ENCODE peak calls at places on chromosomes 6 and 20, in seven cellular contexts. G, A, T, I, F, H and N are unnamed samples.

GRCh38 chr6:141158740-141159139 is 974.0 kb upstream of the GJE1 start:
- DNase-seq in G (no peak), A (peak), T (no peak), I (no peak), F (no peak), H (no peak), N (no peak)

GRCh38 chr6:30238178-30238795 is 25.1 kb upstream of the TRIM26 start:
- DNase-seq in G (no peak), A (no peak), T (no peak), I (peak), F (peak), H (peak), N (no peak)

GRCh38 chr20:40687384-40688128 is 1.5 kb downstream of the MAFB start:
- DNase-seq in G (no peak), A (peak), T (peak), I (peak), F (peak), H (peak), N (peak)

GRCh38 chr20:51529758-51530157 is 12.8 kb downstream of the NFATC2 start:
- DNase-seq in G (no peak), A (no peak), T (no peak), I (no peak), F (peak), H (no peak), N (no peak)

GRCh38 chr6:34664270-34664971 is 32.1 kb downstream of the ILRUN start:
- DNase-seq in G (no peak), A (no peak), T (no peak), I (peak), F (peak), H (peak), N (no peak)

GRCh38 chr6:6438286-6438685 is 117.8 kb upstream of the F13A1 start:
- DNase-seq in G (no peak), A (no peak), T (no peak), I (peak), F (no peak), H (no peak), N (no peak)

GRCh38 chr6:2805031-2805430 is 36.6 kb downstream of the SERPINB1 start:
- DNase-seq in G (no peak), A (no peak), T (no peak), I (no peak), F (no peak), H (no peak), N (no peak)

GRCh38 chr6:20885076-20885475 is 350.8 kb downstream of the CDKAL1 start:
- DNase-seq in G (no peak), A (no peak), T (no peak), I (no peak), F (no peak), H (no peak), N (no peak)

GRCh38 chr6:108619431-108620197 is 58.9 kb downstream of the FOXO3 start:
- DNase-seq in G (no peak), A (no peak), T (no peak), I (peak), F (no peak), H (peak), N (no peak)

GRCh38 chr6:108618623-108619152 is 58.0 kb downstream of the FOXO3 start:
- DNase-seq in G (no peak), A (no peak), T (no peak), I (no peak), F (no peak), H (no peak), N (no peak)

GRCh38 chr6:108612852-108613251 is 52.1 kb downstream of the FOXO3 start:
- DNase-seq in G (no peak), A (no peak), T (no peak), I (no peak), F (no peak), H (no peak), N (no peak)

GRCh38 chr6:108616544-108616943 is 55.8 kb downstream of the FOXO3 start:
- DNase-seq in G (no peak), A (no peak), T (no peak), I (peak), F (peak), H (no peak), N (no peak)

GRCh38 chr6:108616973-108617372 is 56.3 kb downstream of the FOXO3 start:
- DNase-seq in G (no peak), A (no peak), T (no peak), I (no peak), F (no peak), H (no peak), N (no peak)
- H3K4me3 ChIP-seq in G (no peak), A (no peak), T (no peak), I (no peak), F (no peak), H (no peak), N (no peak)

DNA sequence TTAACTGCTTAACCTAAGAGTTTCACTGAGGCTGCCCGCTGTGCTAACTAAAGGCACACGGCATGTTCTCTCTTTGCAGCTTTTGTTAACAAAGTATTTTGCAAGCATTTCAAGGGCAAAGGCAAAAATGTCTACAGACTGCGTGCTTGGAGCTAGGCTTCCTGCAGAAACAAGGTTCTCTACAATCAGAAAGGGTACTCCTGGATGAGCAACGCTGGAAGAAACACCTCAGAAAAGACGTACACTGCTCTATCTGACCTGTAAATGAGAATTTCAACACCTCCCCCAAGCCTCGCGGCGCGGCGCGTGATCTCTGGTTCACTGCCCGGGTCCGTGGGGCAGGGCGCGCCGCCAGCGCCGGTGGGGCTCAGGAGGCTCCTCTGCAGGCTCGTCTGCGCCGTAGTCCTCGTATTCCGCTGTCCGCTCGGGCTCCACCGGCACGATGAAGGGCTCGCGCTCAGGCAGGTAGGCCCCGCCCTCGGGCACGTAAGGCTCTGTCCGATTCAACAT is 120.9 kb downstream of the COL12A1 start:
- DNase-seq in G (no peak), A (no peak), T (peak), I (peak), F (peak), H (no peak), N (peak)
- H3K4me3 ChIP-seq in G (no peak), A (no peak), T (no peak), I (peak), F (peak), H (no peak), N (peak)

DNA sequence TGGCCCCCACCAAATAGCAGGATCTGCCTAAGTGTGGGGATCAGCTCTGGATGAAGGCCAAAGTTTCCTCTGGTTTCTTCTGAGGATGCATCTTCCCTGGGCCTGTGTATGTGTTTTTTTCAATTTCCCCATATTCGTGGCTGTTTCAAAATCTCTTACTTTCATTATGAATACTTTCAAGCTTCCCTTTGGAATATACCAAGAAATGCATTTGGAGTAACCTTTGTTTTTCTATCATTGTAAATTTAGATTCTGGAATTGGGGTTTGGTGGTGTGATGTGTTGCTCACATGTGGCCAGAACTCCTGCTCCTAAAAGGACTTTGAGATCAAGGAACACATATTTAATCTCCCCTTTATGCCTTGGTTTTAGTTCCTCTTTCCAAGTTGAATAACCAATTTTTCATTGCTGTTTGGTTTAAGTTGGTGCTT is 8.4 kb downstream of the ENTPD6 start:
- DNase-seq in G (no peak), A (no peak), T (no peak), I (no peak), F (no peak), H (no peak), N (no peak)
- H3K4me3 ChIP-seq in G (no peak), A (no peak), T (no peak), I (no peak), F (no peak), H (peak), N (no peak)

GRCh38 chr6:13006578-13007300 is 290.2 kb downstream of the PHACTR1 start:
- DNase-seq in G (no peak), A (no peak), T (no peak), I (no peak), F (peak), H (peak), N (no peak)
- H3K4me3 ChIP-seq in G (no peak), A (no peak), T (no peak), I (no peak), F (no peak), H (no peak), N (no peak)

DNA sequence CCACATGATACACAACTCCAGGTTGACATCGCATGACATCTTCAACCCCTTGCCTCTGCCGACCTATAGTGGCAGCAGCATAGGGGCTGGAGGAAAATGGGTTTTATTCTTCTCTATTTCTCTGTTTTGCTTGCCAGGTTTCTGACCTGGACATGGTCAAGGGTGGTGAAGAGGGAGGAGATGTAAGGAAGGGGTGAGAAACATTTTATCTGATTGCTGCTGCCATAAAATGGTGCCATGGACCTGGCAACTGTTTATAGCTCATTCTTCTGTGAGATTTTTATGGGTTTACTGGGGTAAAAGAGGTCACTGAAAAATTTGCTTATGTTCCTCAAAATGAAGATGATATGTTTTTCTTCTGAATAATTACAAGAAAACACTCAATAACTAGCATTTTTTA is 266.7 kb upstream of the FOXQ1 start:
- DNase-seq in G (no peak), A (no peak), T (no peak), I (no peak), F (no peak), H (no peak), N (no peak)
- H3K4me3 ChIP-seq in G (no peak), A (no peak), T (no peak), I (no peak), F (no peak), H (no peak), N (no peak)

GRCh38 chr20:53713328-53714056 is 119.9 kb upstream of the ZNF217 start:
- DNase-seq in G (no peak), A (no peak), T (no peak), I (no peak), F (no peak), H (no peak), N (no peak)

GRCh38 chr20:53711333-53712211 is 117.9 kb upstream of the ZNF217 start:
- DNase-seq in G (no peak), A (no peak), T (no peak), I (no peak), F (no peak), H (no peak), N (no peak)

GRCh38 chr20:53712212-53712977 is 118.8 kb upstream of the ZNF217 start:
- DNase-seq in G (no peak), A (no peak), T (no peak), I (no peak), F (no peak), H (no peak), N (no peak)

GRCh38 chr20:53716385-53716784 is 122.7 kb upstream of the ZNF217 start:
- DNase-seq in G (no peak), A (no peak), T (no peak), I (no peak), F (no peak), H (no peak), N (no peak)

DNA sequence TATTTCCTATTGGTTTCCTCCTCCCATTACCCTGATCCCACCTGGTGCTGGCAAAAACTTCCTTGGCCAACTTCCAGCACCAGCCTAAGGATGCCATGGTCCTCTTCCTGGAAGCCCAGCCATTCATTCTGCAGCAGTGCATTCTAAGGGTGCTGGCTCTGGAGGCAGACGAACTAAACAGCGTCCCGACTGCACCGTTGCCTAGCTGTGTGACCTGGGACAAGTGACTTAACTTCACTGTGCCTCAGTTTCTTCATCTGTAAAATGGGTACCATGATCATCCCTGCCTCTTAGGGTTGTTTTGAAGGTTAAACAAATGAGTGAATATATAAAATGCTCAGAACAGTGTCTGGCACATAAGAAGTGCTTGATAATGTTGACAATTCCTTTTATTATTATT is 120.9 kb upstream of the ZNF217 start:
- DNase-seq in G (no peak), A (no peak), T (no peak), I (no peak), F (no peak), H (no peak), N (no peak)
- H3K4me3 ChIP-seq in G (no peak), A (no peak), T (no peak), I (no peak), F (no peak), H (no peak), N (no peak)

GRCh38 chr20:24357169-24357568 is 112.3 kb upstream of the SYNDIG1 start:
- DNase-seq in G (no peak), A (no peak), T (no peak), I (no peak), F (peak), H (no peak), N (no peak)
- H3K4me3 ChIP-seq in G (no peak), A (no peak), T (no peak), I (no peak), F (no peak), H (no peak), N (no peak)

DNA sequence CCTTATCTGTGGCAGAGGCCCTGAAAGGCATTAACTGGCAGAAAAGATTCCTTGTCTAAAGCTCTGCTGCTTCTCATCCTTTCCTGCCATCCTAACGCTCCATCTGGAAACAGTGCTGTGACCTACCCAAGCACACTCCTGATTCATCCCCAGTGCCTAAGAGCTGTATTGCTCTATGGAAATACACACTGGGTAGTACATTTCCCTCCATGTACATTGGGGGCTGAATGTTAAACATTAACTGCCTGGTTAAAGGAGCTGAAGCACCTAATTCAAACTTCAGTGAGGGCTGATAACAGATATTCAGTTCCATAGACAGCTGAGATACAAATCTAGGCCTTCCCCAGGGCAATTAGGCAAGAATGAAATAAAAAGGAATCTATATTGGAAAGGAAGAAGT is 36.7 kb upstream of the GMPR start:
- DNase-seq in G (no peak), A (no peak), T (no peak), I (no peak), F (no peak), H (no peak), N (no peak)
- H3K4me3 ChIP-seq in G (no peak), A (no peak), T (no peak), I (no peak), F (no peak), H (no peak), N (no peak)